ENCODE peak calls at places on chromosome X, in four cellular contexts. X is cerebellum, H is heart right ventricle, J is foreskin keratinocyte. M is an unnamed sample.

GRCh38 chrX:141879616-141880015 is 24.1 kb upstream of the MAGEC1 start:
- DNase-seq in X (no peak), H (no peak), J (no peak), M (no peak)

GRCh38 chrX:53440631-53441517 is 6.7 kb upstream of the HSD17B10 start:
- DNase-seq in X (peak), H (peak), J (no peak), M (no peak)

GRCh38 chrX:119655125-119655524 is 37.8 kb downstream of the SEPTIN6 start:
- DNase-seq in X (no peak), H (peak), J (peak), M (no peak)

GRCh38 chrX:55710701-55711100 is 6.8 kb upstream of the RRAGB start:
- DNase-seq in X (no peak), H (peak), J (peak), M (no peak)

GRCh38 chrX:40273356-40274050 is 175.7 kb upstream of the BCOR start:
- DNase-seq in X (no peak), H (peak), J (no peak), M (no peak)

GRCh38 chrX:125492439-125492838 is 172.8 kb downstream of the TEX13C start:
- DNase-seq in X (no peak), H (no peak), J (no peak), M (no peak)

GRCh38 chrX:68048774-68049173 is 384.5 kb downstream of the OPHN1 start:
- DNase-seq in X (no peak), H (no peak), J (no peak), M (no peak)

GRCh38 chrX:124098089-124098488 is 136.6 kb downstream of the STAG2 start:
- DNase-seq in X (peak), H (no peak), J (no peak), M (peak)

GRCh38 chrX:133598596-133599334 is 183.5 kb upstream of the GPC4 start:
- DNase-seq in X (no peak), H (no peak), J (no peak), M (no peak)

GRCh38 chrX:129721870-129722269 is 16.9 kb upstream of the XPNPEP2 start:
- DNase-seq in X (no peak), H (no peak), J (no peak), M (no peak)

GRCh38 chrX:143633530-143634372 is 2.1 kb downstream of the SLITRK4 start:
- DNase-seq in X (peak), H (no peak), J (no peak), M (no peak)